ENCODE peak calls at places on chromosomes 3 and 15, in six cellular contexts. V is transverse colon, F is sigmoid colon, K is HCT116, T is breast epithelium, A is endothelial cell of umbilical vein. H is an unnamed sample.

GRCh38 chr15:95994418-95994817 is 336.1 kb upstream of the NR2F2 start:
- DNase-seq in V (no peak), F (no peak), K (no peak), T (no peak), A (no peak), H (no peak)

GRCh38 chr3:158419820-158420653 is 151.0 kb upstream of the MLF1 start:
- DNase-seq in V (no peak), F (no peak), K (no peak), T (no peak), A (no peak), H (no peak)

GRCh38 chr15:63276342-63277043 is 912 bp upstream of the APH1B start:
- DNase-seq in V (no peak), F (no peak), K (no peak), T (no peak), A (no peak), H (no peak)

GRCh38 chr3:39286771-39287170 is 6.9 kb upstream of the CX3CR1 start:
- DNase-seq in V (no peak), F (no peak), K (no peak), T (no peak), A (no peak), H (no peak)

GRCh38 chr15:42081463-42081830 is 12.9 kb downstream of the PLA2G4D start:
- DNase-seq in V (peak; percentile 3), F (no peak), K (no peak), T (peak; percentile 28), A (no peak), H (no peak)

GRCh38 chr3:114584734-114585371 is 291.0 kb downstream of the TIGIT start:
- DNase-seq in V (no peak), F (no peak), K (no peak), T (no peak), A (no peak), H (no peak)

GRCh38 chr3:6444888-6445658 is 415.8 kb upstream of the GRM7 start:
- DNase-seq in V (no peak), F (no peak), K (no peak), T (no peak), A (no peak), H (no peak)

GRCh38 chr3:47910777-47911440 is 105.3 kb downstream of the MAP4 start:
- DNase-seq in V (no peak), F (no peak), K (peak; percentile 81), T (no peak), A (peak; percentile 79), H (no peak)

GRCh38 chr3:10855083-10855870 is 39.2 kb downstream of the SLC6A11 start:
- DNase-seq in V (no peak), F (no peak), K (no peak), T (no peak), A (no peak), H (no peak)

GRCh38 chr15:86690566-86690965 is 610.9 kb downstream of the AGBL1 start:
- DNase-seq in V (no peak), F (no peak), K (no peak), T (no peak), A (no peak), H (no peak)

GRCh38 chr15:98620020-98620419 is 28.3 kb upstream of the IGF1R start:
- DNase-seq in V (no peak), F (no peak), K (no peak), T (no peak), A (no peak), H (no peak)

GRCh38 chr3:46898321-46899150 is 21.0 kb downstream of the PTH1R start:
- DNase-seq in V (no peak), F (no peak), K (no peak), T (no peak), A (no peak), H (no peak)

GRCh38 chr15:92570391-92570790 is 85.2 kb downstream of the FAM174B start:
- DNase-seq in V (no peak), F (no peak), K (no peak), T (no peak), A (no peak), H (no peak)

GRCh38 chr15:92574566-92574965 is 81.0 kb downstream of the FAM174B start:
- DNase-seq in V (no peak), F (no peak), K (no peak), T (no peak), A (peak; percentile 84), H (no peak)

GRCh38 chr15:92569778-92570177 is 85.8 kb downstream of the FAM174B start:
- DNase-seq in V (no peak), F (no peak), K (no peak), T (no peak), A (no peak), H (no peak)

GRCh38 chr15:92574161-92574560 is 81.4 kb downstream of the FAM174B start:
- DNase-seq in V (no peak), F (peak; percentile 28), K (no peak), T (no peak), A (no peak), H (no peak)

GRCh38 chr15:92571824-92572223 is 83.8 kb downstream of the FAM174B start:
- DNase-seq in V (no peak), F (no peak), K (no peak), T (no peak), A (no peak), H (no peak)
- TF ChIP-seq POLR2A in V (no peak), F (no peak), K (no peak), T (no peak), A (no peak), H (no peak)

GRCh38 chr3:22609139-22609538 is 594.0 kb upstream of the UBE2E2 start:
- DNase-seq in V (no peak), F (no peak), K (no peak), T (no peak), A (no peak), H (no peak)
- TF ChIP-seq POLR2AphosphoS5 in V (no peak), F (no peak), K (no peak), T (no peak), A (no peak), H (no peak)

DNA sequence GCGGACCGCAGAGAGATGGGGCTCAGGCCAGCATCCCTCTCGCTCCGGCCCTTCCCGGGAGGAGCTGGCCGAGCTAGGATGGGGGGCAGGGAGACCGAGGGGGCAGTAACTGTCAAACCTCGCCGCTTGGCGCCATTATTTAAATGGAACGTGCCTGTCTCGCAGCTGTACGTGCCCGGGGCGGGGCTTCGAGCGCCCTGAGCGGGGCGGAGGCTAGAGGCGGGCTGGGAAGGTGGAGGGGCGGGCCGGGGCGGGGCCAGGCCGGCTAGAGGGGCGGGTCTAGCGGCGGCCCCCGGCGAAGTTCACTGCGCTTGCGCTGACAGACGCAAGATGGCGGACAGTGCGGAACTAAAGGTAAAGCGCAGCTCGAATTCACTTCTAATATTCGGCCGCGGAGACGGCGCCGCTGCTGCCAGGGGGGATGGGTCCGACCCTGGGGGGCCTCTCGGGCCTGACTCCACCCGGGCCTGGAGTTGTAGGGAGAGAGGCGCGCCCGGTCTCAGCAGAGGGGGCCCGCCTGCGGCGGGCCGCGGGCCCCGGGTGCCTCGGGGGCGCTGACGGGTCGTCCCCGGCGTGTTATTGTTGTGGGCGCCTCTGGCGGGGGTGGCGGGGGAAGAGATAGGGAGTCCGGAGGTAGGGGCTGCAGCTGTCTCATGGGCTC is at the start of gene PIAS1:
- DNase-seq in V (peak; percentile 95), F (peak; percentile 97), K (peak; percentile 75), T (peak; percentile 93), A (peak; percentile 95), H (peak; percentile 79)
- TF ChIP-seq POLR2A in V (peak; percentile 94), F (peak; percentile 89), K (peak; percentile 53), T (peak; percentile 92), A (peak; percentile 82), H (peak; percentile 89)

GRCh38 chr3:49657208-49657915 is 16.8 kb upstream of the APEH start:
- DNase-seq in V (no peak), F (no peak), K (no peak), T (no peak), A (no peak), H (no peak)
- TF ChIP-seq POLR2AphosphoS5 in V (no peak), F (no peak), K (no peak), T (no peak), A (no peak), H (no peak)

GRCh38 chr3:171810278-171811058 is at the start of gene PLD1:
- DNase-seq in V (peak; percentile 89), F (peak; percentile 91), K (peak; percentile 63), T (peak; percentile 70), A (peak; percentile 78), H (peak; percentile 41)
- TF ChIP-seq POLR2A in V (peak; percentile 80), F (peak; percentile 52), K (peak; percentile 37), T (peak; percentile 29), A (peak; percentile 82), H (no peak)

GRCh38 chr15:80404057-80404718 is at the start of gene ARNT2:
- DNase-seq in V (no peak), F (no peak), K (no peak), T (no peak), A (no peak), H (peak; percentile 25)

GRCh38 chr15:80404719-80405553 is 754 bp downstream of the ARNT2 start:
- DNase-seq in V (no peak), F (no peak), K (no peak), T (no peak), A (no peak), H (no peak)

GRCh38 chr15:80405970-80406369 is 1.8 kb downstream of the ARNT2 start:
- DNase-seq in V (no peak), F (no peak), K (no peak), T (no peak), A (no peak), H (no peak)

GRCh38 chr15:80403712-80404056 is 498 bp upstream of the ARNT2 start:
- DNase-seq in V (no peak), F (no peak), K (no peak), T (no peak), A (no peak), H (no peak)

DNA sequence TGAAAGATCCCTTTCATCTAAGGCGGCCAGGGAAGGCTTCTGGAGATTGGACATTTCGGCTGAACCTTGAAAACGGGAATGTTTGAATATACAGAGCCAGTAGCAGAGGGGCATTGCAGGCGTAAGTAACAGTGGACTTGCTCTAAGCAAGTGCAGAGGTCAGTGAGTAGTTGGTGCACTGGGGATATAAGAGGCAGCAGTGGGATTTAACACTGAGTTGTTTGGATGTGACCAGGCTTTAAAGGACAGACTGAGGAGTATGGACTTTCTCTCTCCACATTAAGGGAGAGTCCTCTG is 1.3 kb downstream of the ARNT2 start:
- DNase-seq in V (no peak), F (no peak), K (no peak), T (no peak), A (no peak), H (no peak)
- TF ChIP-seq POLR2AphosphoS5 in V (no peak), F (no peak), K (no peak), T (no peak), A (no peak), H (no peak)

H was measured in GM12891.